ENCODE peak calls at places on chromosome 4, in six cellular contexts. J is CD8-positive, alpha-beta T cell; Z is spleen; C is mesenchymal stem cell; E is naive thymus-derived CD4-positive, alpha-beta T cell; S is transverse colon. A is an unnamed sample.
A peak's percentile ranks its signal among the peaks of the same experiment; 100 is the strongest.

GRCh38 chr4:172149329-172149728 is 336.1 kb downstream of the GALNTL6 start:
- DNase-seq in Z (no peak), S (no peak), E (no peak), J (no peak), C (no peak), A (no peak)

GRCh38 chr4:85617202-85617601 is 142.3 kb downstream of the ARHGAP24 start:
- DNase-seq in E (no peak), S (no peak), J (no peak), C (no peak), Z (no peak), A (no peak)

GRCh38 chr4:39045791-39046221 is 13.6 kb upstream of the TMEM156 start:
- DNase-seq in C (peak; percentile 60), J (no peak), S (no peak), Z (no peak), E (peak; percentile 50), A (peak; percentile 7)

GRCh38 chr4:73308286-73308685 is 49.7 kb upstream of the ANKRD17 start:
- DNase-seq in C (peak; percentile 53), J (no peak), S (no peak), E (no peak), Z (no peak), A (no peak)

GRCh38 chr4:74433541-74434172 is 11.3 kb upstream of the AREG start:
- DNase-seq in S (no peak), C (no peak), Z (no peak), J (no peak), E (no peak), A (no peak)

GRCh38 chr4:17646693-17647092 is 32.3 kb downstream of the MED28 start:
- DNase-seq in S (peak; percentile 43), C (no peak), E (no peak), J (no peak), Z (no peak), A (no peak)

GRCh38 chr4:56128231-56128630 is 179.5 kb downstream of the CEP135 start:
- DNase-seq in S (no peak), E (no peak), C (no peak), Z (no peak), J (no peak), A (no peak)

GRCh38 chr4:98300706-98301105 is 39.5 kb downstream of the RAP1GDS1 start:
- DNase-seq in C (no peak), J (no peak), S (no peak), E (no peak), Z (no peak), A (no peak)

GRCh38 chr4:141676087-141676486 is 39.7 kb downstream of the IL15 start:
- DNase-seq in C (no peak), E (no peak), Z (no peak), S (no peak), J (no peak), A (no peak)

GRCh38 chr4:113682730-113683129 is 78.8 kb downstream of the CAMK2D start:
- DNase-seq in J (no peak), C (no peak), Z (no peak), E (no peak), S (no peak), A (no peak)

GRCh38 chr4:84677093-84677492 is 94.2 kb downstream of the CDS1 start:
- DNase-seq in J (no peak), E (no peak), Z (no peak), C (no peak), S (no peak), A (no peak)

GRCh38 chr4:20127626-20128025 is 124.1 kb upstream of the SLIT2 start:
- DNase-seq in E (no peak), S (no peak), C (no peak), Z (no peak), J (no peak), A (no peak)

GRCh38 chr4:184994623-184995010 is 23.7 kb upstream of the HELT start:
- DNase-seq in C (no peak), J (no peak), Z (no peak), S (no peak), E (no peak), A (no peak)

GRCh38 chr4:14867847-14868246 is 134.4 kb upstream of the CPEB2 start:
- DNase-seq in S (no peak), C (no peak), E (no peak), J (no peak), Z (no peak), A (no peak)

GRCh38 chr4:53601251-53601764 is 10.0 kb upstream of the LNX1 start:
- DNase-seq in E (no peak), J (no peak), S (peak; percentile 29), Z (no peak), C (no peak), A (peak; percentile 43)

GRCh38 chr4:123479944-123480343 is 83.3 kb downstream of the SPRY1 start:
- DNase-seq in Z (no peak), S (no peak), C (peak; percentile 71), E (no peak), J (no peak), A (peak; percentile 68)

GRCh38 chr4:155411546-155411945 is 34.8 kb upstream of the MAP9 start:
- DNase-seq in E (no peak), J (no peak), C (no peak), Z (no peak), S (no peak), A (no peak)

GRCh38 chr4:118360101-118360500 is 7.3 kb upstream of the PRSS12 start:
- DNase-seq in S (no peak), C (no peak), J (no peak), E (no peak), Z (no peak), A (no peak)

GRCh38 chr4:142156246-142156645 is 519.9 kb downstream of the IL15 start:
- DNase-seq in S (no peak), E (no peak), J (no peak), C (no peak), Z (no peak), A (no peak)

GRCh38 chr4:114423582-114423981 is 175.0 kb upstream of the UGT8 start:
- DNase-seq in S (no peak), E (no peak), J (no peak), Z (no peak), C (no peak), A (no peak)

GRCh38 chr4:3115637-3116300 is 41.3 kb downstream of the HTT start:
- DNase-seq in J (no peak), E (no peak), C (peak; percentile 78), Z (no peak), S (no peak), A (no peak)
- H3K36me3 ChIP-seq in J (peaks cover 47% of the 10 kb centered on the region), E (peaks cover 84% of the 10 kb centered on the region), C (peaks cover 64% of the 10 kb centered on the region), Z (peaks cover 100% of the 10 kb centered on the region), S (peaks cover 47% of the 10 kb centered on the region), A (peaks cover 5% of the 10 kb centered on the region)

GRCh38 chr4:120517966-120518365 is 404.6 kb downstream of the PRDM5 start:
- DNase-seq in C (peak; percentile 85), Z (no peak), J (no peak), E (no peak), S (peak; percentile 29), A (no peak)
- H3K4me3 ChIP-seq in C (peak overlapping the region; percentile 40), Z (peak overlapping the region; percentile 6), J (no peak overlapping the region), E (no peak overlapping the region), S (no peak overlapping the region), A (no peak overlapping the region)

DNA sequence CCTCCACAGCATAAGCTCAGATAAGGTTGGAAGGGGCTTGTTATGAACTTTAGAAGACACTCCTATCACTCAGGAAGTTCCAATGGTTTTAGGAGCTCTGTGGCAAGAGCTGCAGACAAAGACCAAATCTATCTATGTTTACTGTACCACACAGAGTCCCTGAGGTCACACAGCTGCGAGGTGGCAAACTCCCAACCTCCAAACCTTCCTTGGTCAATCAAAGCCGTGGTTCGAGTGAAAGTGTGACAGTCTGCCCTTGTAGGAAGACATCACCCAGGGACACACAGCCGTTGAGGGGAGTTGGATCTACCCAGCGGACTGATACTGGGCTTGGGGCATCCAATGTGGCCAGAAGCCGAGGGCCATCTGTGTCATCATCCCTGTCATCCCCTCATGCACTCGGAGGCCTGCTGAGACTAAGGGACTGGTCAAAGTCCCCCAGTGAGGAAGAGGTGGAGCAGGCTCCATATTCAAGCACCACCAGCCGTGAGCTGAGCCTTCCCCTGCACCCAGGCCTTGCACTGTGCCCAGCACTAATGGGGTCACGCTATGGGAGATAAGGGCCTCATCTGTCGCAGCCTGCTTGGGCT is 26.8 kb downstream of the MAN2B2 start:
- DNase-seq in S (no peak), E (no peak), C (no peak), Z (no peak), J (no peak), A (no peak)
- H3K36me3 ChIP-seq in S (peaks cover 28% of the 10 kb centered on the region), E (peaks cover 96% of the 10 kb centered on the region), C (peaks cover 72% of the 10 kb centered on the region), Z (peaks cover 100% of the 10 kb centered on the region), J (peaks cover 63% of the 10 kb centered on the region), A (no peaks in the 10 kb centered on the region)

DNA sequence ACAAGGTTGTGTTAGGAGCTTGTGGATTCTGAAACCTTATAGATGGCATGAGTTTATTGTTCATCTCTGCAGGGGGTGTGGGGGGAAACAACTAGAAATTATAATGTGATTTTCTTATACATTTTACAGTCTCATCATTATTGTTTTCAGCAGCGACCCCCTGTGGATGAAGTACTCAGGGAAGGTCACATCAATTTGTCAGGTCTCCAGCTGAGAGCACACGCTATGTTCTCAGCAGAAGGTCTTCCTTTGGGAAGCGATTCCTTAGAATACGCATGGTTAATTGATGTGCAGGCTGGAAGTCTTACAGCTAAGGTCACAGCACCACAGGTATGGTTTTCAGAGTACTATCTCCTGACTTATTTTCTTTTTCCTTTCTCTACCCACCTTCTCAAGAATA is 72.2 kb downstream of the BLTP1 start:
- DNase-seq in E (no peak), J (no peak), S (no peak), Z (no peak), C (peak; percentile 14), A (no peak)
- H3K4me3 ChIP-seq in E (no peak overlapping the region), J (no peak overlapping the region), S (no peak overlapping the region), Z (no peak overlapping the region), C (no peak overlapping the region), A (no peak overlapping the region)

GRCh38 chr4:734951-735350 is 29.3 kb downstream of the PCGF3 start:
- DNase-seq in C (no peak), J (no peak), Z (no peak), S (no peak), E (no peak), A (no peak)
- H3K36me3 ChIP-seq in C (peaks cover 77% of the 10 kb centered on the region), J (peaks cover 17% of the 10 kb centered on the region), Z (peaks cover 96% of the 10 kb centered on the region), S (peaks cover 34% of the 10 kb centered on the region), E (peaks cover 75% of the 10 kb centered on the region), A (peaks cover 2% of the 10 kb centered on the region)

GRCh38 chr4:138037716-138038115 is 204.4 kb downstream of the SLC7A11 start:
- DNase-seq in S (no peak), J (no peak), C (peak; percentile 76), Z (no peak), E (no peak), A (no peak)

GRCh38 chr4:138035781-138036258 is 206.3 kb downstream of the SLC7A11 start:
- DNase-seq in Z (no peak), J (no peak), C (peak; percentile 78), E (no peak), S (no peak), A (peak; percentile 56)

GRCh38 chr4:138030375-138030774 is 211.8 kb downstream of the SLC7A11 start:
- DNase-seq in C (no peak), Z (no peak), S (no peak), E (no peak), J (no peak), A (no peak)

GRCh38 chr4:138039010-138039409 is 203.1 kb downstream of the SLC7A11 start:
- DNase-seq in S (no peak), E (no peak), C (peak; percentile 90), J (no peak), Z (no peak), A (no peak)

GRCh38 chr4:138034871-138035270 is 207.3 kb downstream of the SLC7A11 start:
- DNase-seq in J (no peak), Z (no peak), E (no peak), S (no peak), C (peak; percentile 30), A (no peak)
- H3K4me3 ChIP-seq in J (no peak overlapping the region), Z (no peak overlapping the region), E (no peak overlapping the region), S (no peak overlapping the region), C (no peak overlapping the region), A (no peak overlapping the region)